ENCODE peak calls at places on chromosomes 12 and 14, in five cellular contexts. H is pancreas, T is mesenchymal stem cell, X is MM.1S, Z is stomach. Y is an unnamed sample. For H3K4me1, the result is how much of the 10 kb centered on the place peaks cover.

GRCh38 chr14:102086346-102086971 is 385 bp downstream of the HSP90AA1 start:
- DNase-seq in H (no peak), T (peak), X (peak), Z (peak), Y (peak)

GRCh38 chr14:58239259-58240210 is 5.1 kb upstream of the PSMA3 start:
- DNase-seq in H (peak), T (peak), X (peak), Z (peak), Y (peak)

GRCh38 chr14:54792288-54792687 is 110.3 kb downstream of the GCH1 start:
- DNase-seq in H (no peak), T (no peak), X (no peak), Z (no peak), Y (no peak)

GRCh38 chr12:70028515-70028914 is 203.5 kb downstream of the MYRFL start:
- DNase-seq in H (no peak), T (no peak), X (no peak), Z (no peak), Y (no peak)

GRCh38 chr14:25122188-25122587 is 72.2 kb upstream of the STXBP6 start:
- DNase-seq in H (no peak), T (no peak), X (no peak), Z (no peak), Y (no peak)

GRCh38 chr14:104676694-104677505 is 12.5 kb upstream of the INF2 start:
- DNase-seq in H (peak), T (peak), X (no peak), Z (no peak), Y (no peak)

GRCh38 chr12:100254876-100255275 is 12.0 kb downstream of the DEPDC4 start:
- DNase-seq in H (no peak), T (peak), X (no peak), Z (no peak), Y (no peak)

GRCh38 chr14:20986811-20987210 is 3.0 kb upstream of the METTL17 start:
- DNase-seq in H (no peak), T (peak), X (no peak), Z (no peak), Y (peak)

GRCh38 chr14:34981743-34982420 is 910 bp upstream of the SRP54 start:
- DNase-seq in H (no peak), T (peak), X (peak), Z (no peak), Y (no peak)

GRCh38 chr14:105420141-105420975 is 731 bp downstream of the MTA1 start:
- DNase-seq in H (no peak), T (no peak), X (no peak), Z (no peak), Y (no peak)

GRCh38 chr12:79635676-79636075 is 55.1 kb downstream of the PAWR start:
- DNase-seq in H (no peak), T (peak), X (no peak), Z (no peak), Y (no peak)

GRCh38 chr12:30047499-30048262 is 263.9 kb upstream of the TMTC1 start:
- DNase-seq in H (no peak), T (peak), X (no peak), Z (no peak), Y (no peak)

GRCh38 chr12:43252585-43252984 is 299.4 kb downstream of the ADAMTS20 start:
- DNase-seq in H (no peak), T (no peak), X (no peak), Z (no peak), Y (no peak)

GRCh38 chr12:43255642-43256041 is 296.4 kb downstream of the ADAMTS20 start:
- DNase-seq in H (no peak), T (no peak), X (no peak), Z (no peak), Y (no peak)
- H3K4me1 ChIP-seq in H (under half), T (under half), X (under half), Z (under half), Y (under half)

GRCh38 chr12:58873496-58873895 is 46.8 kb downstream of the LRIG3 start:
- DNase-seq in H (no peak), T (no peak), X (no peak), Z (no peak), Y (no peak)

GRCh38 chr12:58882796-58883195 is 37.5 kb downstream of the LRIG3 start:
- DNase-seq in H (no peak), T (no peak), X (no peak), Z (no peak), Y (no peak)

GRCh38 chr12:58871557-58871956 is 48.7 kb downstream of the LRIG3 start:
- DNase-seq in H (no peak), T (no peak), X (no peak), Z (no peak), Y (peak)

DNA sequence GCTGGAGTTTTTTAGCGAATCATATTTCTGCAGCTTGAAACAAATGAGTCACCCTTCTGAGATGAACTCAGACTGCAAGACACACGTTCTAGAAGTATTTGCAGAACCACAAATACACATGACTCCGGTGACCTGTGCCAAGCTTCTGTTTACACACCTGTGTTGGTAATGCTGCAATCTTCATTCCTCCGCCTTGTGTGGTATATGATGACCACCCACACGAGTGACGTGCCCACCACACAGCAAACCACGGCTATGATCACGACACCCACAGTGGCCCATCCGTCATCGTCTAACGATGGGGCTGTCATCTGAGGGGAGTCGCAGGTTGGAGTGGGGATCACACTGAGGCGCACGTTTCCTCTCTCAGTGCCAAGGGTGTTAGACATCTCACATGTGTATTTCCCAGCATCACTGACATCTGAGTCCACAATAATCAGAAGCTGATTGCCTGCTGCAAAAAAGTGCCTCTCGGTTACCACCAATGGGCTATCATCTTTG is 43.0 kb downstream of the LRIG3 start:
- DNase-seq in H (peak), T (peak), X (no peak), Z (peak), Y (no peak)
- H3K4me3 ChIP-seq in H (no peak), T (no peak), X (no peak), Z (no peak), Y (no peak)

GRCh38 chr12:47754126-47754525 is 4.6 kb downstream of the RAPGEF3 start:
- DNase-seq in H (no peak), T (no peak), X (no peak), Z (no peak), Y (no peak)
- H3K27ac ChIP-seq in H (peak), T (no peak), X (no peak), Z (peak), Y (no peak)

GRCh38 chr12:53972722-53973092 is 219 bp upstream of the HOXC11 start:
- DNase-seq in H (no peak), T (no peak), X (no peak), Z (no peak), Y (no peak)
- H3K4me1 ChIP-seq in H (under half), T (under half), X (under half), Z (under half), Y (under half)

GRCh38 chr12:50528800-50529199 is 24.0 kb downstream of the DIP2B start:
- DNase-seq in H (no peak), T (no peak), X (no peak), Z (no peak), Y (no peak)

GRCh38 chr12:50525422-50525821 is 20.6 kb downstream of the DIP2B start:
- DNase-seq in H (no peak), T (no peak), X (no peak), Z (no peak), Y (no peak)

GRCh38 chr12:50529345-50529744 is 24.6 kb downstream of the DIP2B start:
- DNase-seq in H (no peak), T (no peak), X (no peak), Z (no peak), Y (no peak)

GRCh38 chr12:50524621-50525020 is 19.8 kb downstream of the DIP2B start:
- DNase-seq in H (no peak), T (no peak), X (no peak), Z (no peak), Y (no peak)

DNA sequence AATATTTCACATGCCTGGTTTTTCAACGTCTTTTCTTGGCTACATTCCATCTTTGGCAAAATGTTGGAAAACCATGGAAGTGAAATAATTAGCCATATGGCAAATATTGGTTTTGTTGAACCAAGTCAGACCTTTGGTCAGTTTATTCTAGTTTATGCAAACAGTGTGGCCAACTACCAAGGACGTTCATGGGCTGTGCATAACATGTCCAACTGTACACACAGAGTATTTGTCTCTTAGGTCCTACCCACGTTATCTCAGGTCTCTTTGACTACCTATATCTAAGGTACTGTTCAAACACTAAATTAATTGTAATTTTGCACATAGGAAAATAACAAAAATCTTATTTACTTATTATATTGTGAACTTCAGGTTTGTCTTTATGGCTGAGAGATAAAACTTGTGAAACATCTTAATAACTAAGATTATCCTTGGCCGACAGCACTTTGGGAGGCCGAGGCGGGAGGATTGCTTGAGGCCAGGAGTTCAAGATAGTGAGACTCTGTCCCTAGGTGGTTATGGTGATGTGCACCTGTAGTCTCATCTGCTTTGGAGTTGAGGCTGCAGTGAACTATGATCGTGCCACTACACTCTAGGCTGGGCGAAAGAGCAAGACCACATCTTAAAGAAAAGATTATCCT is 22.4 kb downstream of the DIP2B start:
- DNase-seq in H (peak), T (no peak), X (no peak), Z (no peak), Y (peak)
- H3K4me3 ChIP-seq in H (no peak), T (no peak), X (no peak), Z (no peak), Y (no peak)

DNA sequence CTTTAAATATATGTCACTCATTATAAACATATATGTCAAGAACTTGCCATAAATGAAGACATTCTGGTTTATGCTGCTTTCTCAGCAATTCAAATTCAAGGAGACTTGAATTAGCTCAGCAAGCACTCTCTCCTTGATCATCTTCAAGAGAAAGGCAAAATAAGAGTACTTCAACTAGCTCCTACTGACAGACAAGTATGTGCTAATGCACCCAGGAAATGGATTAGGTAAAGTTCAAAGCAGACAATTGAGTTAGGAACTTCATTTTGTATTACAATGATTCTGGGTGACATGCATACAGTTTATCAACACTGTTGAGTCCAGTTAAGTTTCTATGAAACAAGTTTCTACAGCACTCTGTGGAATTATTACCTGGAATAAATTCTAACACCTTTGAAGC is 455.9 kb upstream of the USP15 start:
- DNase-seq in H (no peak), T (no peak), X (no peak), Z (no peak), Y (no peak)
- H3K27ac ChIP-seq in H (no peak), T (no peak), X (no peak), Z (no peak), Y (no peak)

DNA sequence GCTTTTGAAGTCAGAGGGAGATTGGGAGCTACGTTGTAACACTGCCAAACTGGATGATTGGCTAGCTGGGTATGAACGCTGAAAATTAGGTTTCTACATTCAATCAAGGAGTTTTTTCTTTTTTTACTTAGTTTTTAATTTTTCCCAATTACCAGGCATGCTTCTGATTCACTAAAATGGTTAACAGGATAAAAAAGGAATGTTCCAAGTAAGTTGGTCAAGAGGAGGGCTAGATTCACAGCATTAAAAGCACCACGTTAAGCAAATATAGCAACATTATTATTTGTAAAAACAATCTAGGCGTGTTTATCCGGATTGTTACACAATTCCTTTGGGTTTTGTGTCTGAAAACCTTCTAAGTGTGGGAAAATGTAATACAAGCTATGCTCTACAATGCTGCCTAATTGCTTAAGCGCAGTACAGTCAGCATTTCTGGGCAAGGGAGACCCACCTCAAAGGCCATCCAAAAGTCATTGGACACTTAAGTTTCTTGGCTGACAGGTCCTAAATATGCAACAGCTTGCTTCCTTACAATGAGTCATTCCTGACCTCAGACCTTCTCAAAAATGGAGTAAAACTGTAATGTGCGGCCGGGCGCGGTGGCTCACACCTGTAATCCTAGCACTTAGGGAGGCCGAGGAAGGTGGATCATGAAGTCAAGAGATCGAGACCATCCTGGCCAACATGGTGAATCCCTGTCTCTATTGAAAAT is 1.2 kb downstream of the RPLP0 start:
- DNase-seq in H (no peak), T (peak), X (no peak), Z (no peak), Y (peak)
- H3K4me1 ChIP-seq in H (under half), T (under half), X (under half), Z (half or more), Y (under half)

DNA sequence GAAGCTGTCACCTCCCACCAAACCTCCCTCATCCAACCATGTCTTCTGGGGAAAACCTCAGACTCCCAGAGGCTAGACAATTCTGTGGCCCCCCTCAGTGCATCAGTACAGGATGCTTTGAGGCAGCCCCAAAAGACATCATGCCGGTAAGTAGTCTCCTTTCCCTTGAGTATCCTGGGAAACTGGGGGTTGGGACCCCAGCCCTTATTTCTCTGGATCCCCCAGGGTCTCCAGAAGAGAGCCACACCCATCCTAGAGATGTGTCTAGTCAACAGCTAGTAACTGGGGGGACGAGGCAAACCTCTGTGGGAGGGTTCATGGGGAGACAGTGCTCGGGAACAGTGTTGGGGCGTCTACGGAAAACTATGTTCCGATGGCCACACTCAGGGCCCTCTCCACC is 974.2 kb upstream of the TMEM132C start:
- DNase-seq in H (no peak), T (no peak), X (no peak), Z (no peak), Y (no peak)
- H3K4me3 ChIP-seq in H (no peak), T (no peak), X (no peak), Z (no peak), Y (no peak)

GRCh38 chr12:121767525-121768016 is 25.9 kb downstream of the RHOF start:
- DNase-seq in H (no peak), T (no peak), X (no peak), Z (no peak), Y (no peak)
- H3K27ac ChIP-seq in H (no peak), T (peak), X (no peak), Z (no peak), Y (no peak)

GRCh38 chr12:57738661-57739237 is at the start of gene AGAP2:
- DNase-seq in H (no peak), T (no peak), X (no peak), Z (no peak), Y (no peak)
- H3K4me1 ChIP-seq in H (under half), T (under half), X (under half), Z (under half), Y (under half)